ENCODE peak calls at places on chromosomes 11 and 22, in eight cellular contexts. Z is NCI-H2029 treated with DMSO at 0.1 percent for 48 hours; S is activated T-helper 9 cell treated with anti-CD3 and anti-CD28 coated beads, Interleukin-2, amount 50 U/mL, for 16 hours; K is astrocyte of the spinal cord; D is stimulated activated naive CD8-positive, alpha-beta T cell treated with anti-CD3 and anti-CD28 coated beads, Interleukin-15, Interleukin-2, amounts not matched to agents 100 U/mL and 50 U/mL, for 24 hours; R is stimulated activated CD4-positive, alpha-beta T cell treated with anti-CD3 and anti-CD28 coated beads, Interleukin-15, amount 100 ng/mL, for 24 hours; V is activated gamma-delta T cell; O is activated T-cell treated with anti-CD3 and anti-CD28 coated beads for 48 hours. C is an unnamed sample.

GRCh38 chr22:25781801-25782200 is 39.8 kb downstream of the MYO18B start:
- DNase-seq in Z (no peak), V (no peak), R (no peak), D (no peak), O (no peak), K (no peak), S (no peak), C (no peak)

GRCh38 chr11:15635501-15635900 is 520.8 kb downstream of the INSC start:
- DNase-seq in S (no peak), D (no peak), K (no peak), R (no peak), Z (no peak), V (no peak), O (no peak), C (no peak)

GRCh38 chr11:71060358-71060757 is 192.0 kb downstream of the SHANK2 start:
- DNase-seq in O (no peak), R (no peak), Z (no peak), S (no peak), V (no peak), D (no peak), K (no peak), C (no peak)

GRCh38 chr11:108432783-108433182 is 34.5 kb downstream of the C11orf65 start:
- DNase-seq in V (no peak), O (no peak), R (no peak), K (peak; percentile 41), D (no peak), S (no peak), Z (no peak), C (peak; percentile 49)

GRCh38 chr22:36352775-36353507 is 34.8 kb downstream of the MYH9 start:
- DNase-seq in S (no peak), D (peak; percentile 50), K (peak; percentile 93), Z (no peak), V (no peak), R (no peak), O (no peak), C (no peak)

GRCh38 chr11:40877256-40877655 is 582.2 kb downstream of the LRRC4C start:
- DNase-seq in O (no peak), Z (no peak), R (no peak), S (no peak), K (no peak), D (no peak), V (no peak), C (no peak)

GRCh38 chr11:33700425-33701271 is at the start of gene C11orf91:
- DNase-seq in S (peak; percentile 84), R (peak; percentile 96), Z (peak; percentile 70), K (peak; percentile 98), D (peak; percentile 98), V (peak; percentile 87), O (peak; percentile 94), C (peak; percentile 95)

GRCh38 chr11:10918275-10918674 is 60.4 kb upstream of the ZBED5 start:
- DNase-seq in Z (no peak), K (no peak), V (no peak), S (no peak), R (no peak), D (no peak), O (no peak), C (no peak)

GRCh38 chr11:132943737-132944556 is 588.4 kb downstream of the OPCML start:
- DNase-seq in S (no peak), D (no peak), K (no peak), R (no peak), V (no peak), O (no peak), Z (no peak), C (no peak)

GRCh38 chr11:65780770-65781151 is at the start of gene AP5B1:
- DNase-seq in O (peak; percentile 79), K (peak; percentile 36), S (peak; percentile 68), V (peak; percentile 70), R (peak; percentile 81), D (peak; percentile 79), Z (no peak), C (peak; percentile 79)

GRCh38 chr11:110217478-110217877 is 78.9 kb downstream of the RDX start:
- DNase-seq in Z (no peak), S (no peak), V (no peak), K (no peak), R (no peak), D (no peak), O (no peak), C (no peak)

GRCh38 chr11:93525601-93526000 is 17.6 kb downstream of the SMCO4 start:
- DNase-seq in R (peak; percentile 20), Z (peak; percentile 27), V (no peak), S (no peak), O (no peak), D (no peak), K (peak; percentile 36), C (peak; percentile 51)

GRCh38 chr11:121595717-121596156 is 143.0 kb upstream of the SORL1-AS1 start:
- DNase-seq in K (peak; percentile 97), V (no peak), Z (no peak), S (no peak), R (no peak), D (no peak), O (no peak), C (peak; percentile 95)

GRCh38 chr11:12680246-12680939 is 6.2 kb downstream of the TEAD1 start:
- DNase-seq in O (no peak), V (no peak), D (peak; percentile 3), S (no peak), R (peak; percentile 26), Z (peak; percentile 94), K (peak; percentile 95), C (peak; percentile 96)

GRCh38 chr11:3121931-3122774 is 43.0 kb downstream of the OSBPL5 start:
- DNase-seq in D (no peak), S (no peak), O (no peak), Z (no peak), V (no peak), R (no peak), K (no peak), C (no peak)

GRCh38 chr11:124536520-124536919 is 6.9 kb downstream of the OR8B12 start:
- DNase-seq in S (no peak), O (no peak), D (no peak), V (no peak), K (peak; percentile 73), R (no peak), Z (no peak), C (peak; percentile 58)

GRCh38 chr22:26848244-26848920 is 191.0 kb downstream of the MIAT start:
- DNase-seq in O (no peak), Z (no peak), K (peak; percentile 28), R (no peak), S (no peak), V (no peak), D (no peak), C (peak; percentile 30)

GRCh38 chr11:76656571-76657081 is 13.9 kb downstream of the LRRC32 start:
- DNase-seq in D (peak; percentile 0), O (no peak), K (no peak), R (no peak), S (no peak), Z (no peak), V (no peak), C (no peak)

GRCh38 chr11:66743271-66743968 is 14.4 kb upstream of the SPTBN2 start:
- DNase-seq in O (no peak), V (no peak), R (no peak), S (no peak), Z (no peak), K (no peak), D (no peak), C (no peak)

GRCh38 chr11:65551572-65552398 is 6.4 kb downstream of the LTBP3 start:
- DNase-seq in K (no peak), Z (peak; percentile 50), V (no peak), R (peak; percentile 68), O (no peak), D (peak; percentile 79), S (peak; percentile 56), C (no peak)

GRCh38 chr22:21697021-21697771 is 31.4 kb downstream of the PPIL2 start:
- DNase-seq in R (no peak), V (no peak), Z (no peak), S (no peak), O (no peak), D (no peak), K (no peak), C (no peak)

GRCh38 chr11:12746593-12747097 is 72.4 kb downstream of the TEAD1 start:
- DNase-seq in Z (peak; percentile 92), R (no peak), D (no peak), V (no peak), K (peak; percentile 92), S (no peak), O (no peak), C (peak; percentile 81)

GRCh38 chr22:49869855-49870712 is 16.4 kb downstream of the ZBED4 start:
- DNase-seq in D (no peak), K (no peak), V (no peak), S (no peak), R (no peak), Z (no peak), O (no peak), C (no peak)

GRCh38 chr22:20001082-20001638 is 15.5 kb downstream of the ARVCF start:
- DNase-seq in K (peak; percentile 58), D (no peak), Z (no peak), R (no peak), S (no peak), O (no peak), V (no peak), C (peak; percentile 49)

GRCh38 chr22:24485608-24486007 is 9.5 kb upstream of the UPB1 start:
- DNase-seq in R (no peak), Z (no peak), D (no peak), S (no peak), K (no peak), V (no peak), O (no peak), C (no peak)

GRCh38 chr11:12602421-12602820 is 71.8 kb upstream of the TEAD1 start:
- DNase-seq in K (peak; percentile 65), S (no peak), Z (no peak), D (no peak), V (no peak), R (no peak), O (no peak), C (peak; percentile 18)

GRCh38 chr11:17333799-17334586 is 17.6 kb upstream of the NCR3LG1 start:
- DNase-seq in O (no peak), V (no peak), D (no peak), Z (no peak), S (no peak), R (no peak), K (no peak), C (no peak)

GRCh38 chr11:130383363-130384168 is 44.8 kb downstream of the ADAMTS8 start:
- DNase-seq in O (no peak), V (no peak), Z (no peak), K (peak; percentile 99), R (no peak), S (no peak), D (no peak), C (peak; percentile 94)

GRCh38 chr11:116454020-116454645 is 318.7 kb downstream of the BUD13 start:
- DNase-seq in O (peak; percentile 4), K (peak; percentile 18), V (no peak), D (peak; percentile 28), R (peak; percentile 47), Z (peak; percentile 52), S (no peak), C (peak; percentile 0)